ENCODE peak calls at places on chromosomes 1 and 21, in four cellular contexts. H, Z, X and A are unnamed samples.

GRCh38 chr21:36698160-36699025 is 522 bp upstream of the SIM2 start:
- DNase-seq in X (no peak), Z (no peak), H (no peak), A (peak)

GRCh38 chr1:190475394-190476250 is 2.0 kb downstream of the BRINP3 start:
- DNase-seq in X (no peak), Z (peak), H (no peak), A (peak)

GRCh38 chr1:152907686-152908601 is at the start of gene IVL:
- DNase-seq in X (peak), H (no peak), Z (no peak), A (no peak)

GRCh38 chr21:45055861-45056260 is 18.5 kb upstream of the ADARB1 start:
- DNase-seq in Z (peak), X (no peak), H (no peak), A (peak)

GRCh38 chr1:203327684-203328457 is 22.6 kb downstream of the BTG2 start:
- DNase-seq in X (no peak), Z (peak), H (peak), A (peak)

GRCh38 chr1:205976708-205977107 is 26.5 kb downstream of the RAB7B start:
- DNase-seq in Z (no peak), H (no peak), X (no peak), A (peak)

GRCh38 chr1:17802164-17802563 is 47.0 kb downstream of the ACTL8 start:
- DNase-seq in X (no peak), H (no peak), Z (no peak), A (peak)

GRCh38 chr1:239810071-239810481 is 281.6 kb upstream of the FMN2 start:
- DNase-seq in X (no peak), H (no peak), Z (no peak), A (no peak)

GRCh38 chr1:156379420-156380165 is 10.6 kb downstream of the RHBG start:
- DNase-seq in H (no peak), Z (no peak), X (no peak), A (peak)

GRCh38 chr1:157505481-157506272 is 46.6 kb downstream of the FCRL5 start:
- DNase-seq in X (peak), Z (peak), H (peak), A (peak)

GRCh38 chr1:12073796-12074195 is 10.7 kb downstream of the TNFRSF8 start:
- DNase-seq in H (no peak), Z (no peak), X (no peak), A (no peak)

GRCh38 chr1:28176492-28177470 is at the start of gene PTAFR:
- DNase-seq in H (no peak), X (no peak), Z (no peak), A (no peak)

GRCh38 chr1:207336559-207337467 is 15.3 kb downstream of the CD55 start:
- DNase-seq in Z (no peak), H (no peak), X (peak), A (peak)

GRCh38 chr1:35756064-35756463 is 13.7 kb downstream of the CLSPN start:
- DNase-seq in X (no peak), H (no peak), Z (no peak), A (no peak)

GRCh38 chr1:114082047-114082630 is 71.5 kb downstream of the SYT6 start:
- DNase-seq in X (no peak), H (no peak), Z (no peak), A (no peak)

GRCh38 chr1:91755176-91755575 is 130.8 kb downstream of the TGFBR3 start:
- DNase-seq in X (no peak), H (no peak), Z (no peak), A (peak)

GRCh38 chr1:194362327-194362726 is 1175.9 kb upstream of the B3GALT2 start:
- DNase-seq in X (no peak), H (no peak), Z (no peak), A (no peak)

GRCh38 chr1:44519035-44519676 is 114.1 kb downstream of the RNF220 start:
- DNase-seq in Z (no peak), H (no peak), X (no peak), A (no peak)

GRCh38 chr1:6788946-6789345 is 3.7 kb downstream of the CAMTA1 start:
- DNase-seq in X (no peak), Z (peak), H (no peak), A (no peak)

GRCh38 chr1:234724517-234725176 is 114.7 kb upstream of the IRF2BP2 start:
- DNase-seq in X (no peak), Z (peak), H (peak), A (no peak)

GRCh38 chr1:166383635-166384346 is 217.0 kb upstream of the FAM78B start:
- DNase-seq in H (no peak), Z (no peak), X (no peak), A (no peak)

GRCh38 chr1:65255088-65256050 is 54.0 kb upstream of the DNAJC6 start:
- DNase-seq in Z (peak), X (no peak), H (peak), A (no peak)

GRCh38 chr1:93556291-93556690 is 108.4 kb downstream of the FNBP1L start:
- DNase-seq in Z (no peak), H (no peak), X (no peak), A (no peak)

GRCh38 chr1:156927215-156928042 is 7.0 kb downstream of the LRRC71 start:
- DNase-seq in Z (peak), H (peak), X (no peak), A (peak)

GRCh38 chr1:245590726-245591125 is 435.9 kb downstream of the KIF26B start:
- DNase-seq in X (no peak), Z (no peak), H (no peak), A (peak)

GRCh38 chr1:180912211-180912800 is 391 bp upstream of the KIAA1614 start:
- DNase-seq in X (no peak), Z (no peak), H (no peak), A (peak)

GRCh38 chr1:202710070-202711025 is at the start of gene SYT2:
- DNase-seq in H (peak), X (no peak), Z (peak), A (no peak)

GRCh38 chr1:151612506-151613274 is 840 bp downstream of the SNX27 start:
- DNase-seq in X (no peak), Z (peak), H (no peak), A (no peak)
- TF ChIP-seq FOS in X (no peak), Z (no peak), H (no peak), A (no peak)

GRCh38 chr1:228029281-228029680 is 22.5 kb downstream of the WNT3A start:
- DNase-seq in Z (no peak), X (no peak), H (no peak), A (no peak)
- TF ChIP-seq FOS in Z (no peak), X (no peak), H (no peak), A (no peak)

GRCh38 chr1:223363856-223364684 is at the start of gene SUSD4:
- DNase-seq in H (peak), X (no peak), Z (no peak), A (no peak)

GRCh38 chr1:223364685-223365382 is 858 bp upstream of the SUSD4 start:
- DNase-seq in Z (no peak), X (no peak), H (peak), A (no peak)

GRCh38 chr1:223358826-223359225 is 5.2 kb downstream of the SUSD4 start:
- DNase-seq in Z (no peak), H (no peak), X (no peak), A (no peak)

DNA sequence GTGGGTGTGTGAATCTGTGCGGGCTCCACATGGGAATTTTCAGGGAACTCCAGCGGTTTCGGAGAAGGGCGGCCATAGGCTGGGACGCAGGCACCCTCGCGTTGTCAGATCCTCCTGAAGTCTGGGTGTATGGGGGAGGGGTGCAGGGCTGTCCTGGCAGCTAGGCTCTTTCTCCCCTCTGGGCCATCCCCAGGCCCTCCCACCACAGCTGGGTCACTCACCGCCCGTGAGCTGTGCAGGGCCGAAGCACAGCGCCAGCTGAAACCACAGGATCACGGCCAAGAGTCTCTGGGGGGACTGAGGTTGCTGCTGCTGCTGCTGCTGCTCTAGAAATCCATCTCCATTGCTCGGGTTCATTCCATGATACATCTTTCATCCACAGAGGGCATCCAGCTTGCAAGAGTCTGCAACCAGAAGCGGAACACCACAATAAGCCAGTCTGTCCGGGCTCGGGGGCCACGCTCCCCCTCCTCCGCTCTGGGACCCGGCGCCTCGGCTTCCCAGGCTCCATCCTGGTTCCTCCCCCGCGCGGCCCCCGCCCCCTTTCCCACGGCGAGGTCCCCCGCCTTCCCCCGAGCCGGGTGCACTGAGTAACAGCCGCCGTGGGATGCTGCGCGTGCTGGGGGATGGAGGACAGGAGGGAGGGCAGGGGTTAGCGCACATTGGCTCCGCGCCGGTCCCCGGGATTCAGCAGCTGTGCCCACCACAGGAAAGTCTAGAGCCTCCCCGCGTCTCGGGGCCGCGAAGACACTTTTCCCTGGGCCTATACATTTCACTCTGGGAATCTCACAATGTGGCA is 720 bp downstream of the SUSD4 start:
- DNase-seq in H (no peak), X (no peak), Z (no peak), A (peak)
- TF ChIP-seq FOS in H (no peak), X (no peak), Z (no peak), A (no peak)

DNA sequence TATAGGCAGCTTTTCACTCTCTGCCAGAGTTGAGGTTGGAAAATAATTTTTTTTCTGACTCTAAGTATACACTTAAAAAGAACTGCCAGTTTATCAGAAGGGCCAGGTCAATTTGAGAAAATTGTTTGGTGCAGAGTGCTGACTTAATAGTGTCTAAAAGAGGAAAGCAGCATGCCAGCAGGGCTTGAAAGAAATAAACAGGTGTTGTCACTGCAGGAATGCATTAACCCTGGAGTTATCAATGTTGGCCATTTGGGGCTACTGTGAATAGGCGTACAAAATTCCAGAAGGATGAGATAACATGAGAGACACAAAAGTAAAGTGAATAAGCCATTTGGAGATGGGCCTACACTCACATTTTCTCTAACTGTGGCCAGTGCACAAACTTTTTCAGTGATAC is 220.6 kb upstream of the PLD5 start:
- DNase-seq in X (no peak), Z (no peak), H (no peak), A (no peak)
- TF ChIP-seq FOS in X (no peak), Z (no peak), H (no peak), A (no peak)

GRCh38 chr21:42983102-42983501 is 8.7 kb downstream of the PKNOX1 start:
- DNase-seq in H (no peak), Z (peak), X (no peak), A (peak)
- TF ChIP-seq FOS in H (no peak), Z (no peak), X (no peak), A (no peak)

GRCh38 chr1:1631793-1632420 is at the start of gene MMP23B:
- DNase-seq in X (no peak), Z (no peak), H (no peak), A (no peak)
- TF ChIP-seq FOS in X (no peak), Z (no peak), H (no peak), A (no peak)

DNA sequence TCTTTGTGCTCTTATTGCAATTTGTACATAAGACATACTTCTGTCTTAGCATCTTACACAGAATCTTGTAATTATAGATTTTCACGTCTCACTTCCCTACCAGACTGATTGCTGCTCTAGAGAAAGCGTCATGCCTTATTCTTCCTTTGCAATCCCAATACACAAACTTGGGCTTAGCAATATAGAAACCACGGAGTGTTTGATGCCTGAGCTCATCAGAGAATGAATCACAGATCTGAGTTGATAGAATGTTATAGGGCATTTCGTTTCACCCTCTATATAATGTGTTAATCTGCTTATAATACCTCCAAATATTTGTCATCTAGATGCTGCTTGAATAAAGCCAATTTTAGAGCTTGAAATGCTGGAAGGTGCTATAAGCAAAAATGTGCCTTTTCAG is 6.6 kb downstream of the FMO1 start:
- DNase-seq in X (no peak), H (no peak), Z (no peak), A (peak)
- TF ChIP-seq FOS in X (no peak), H (no peak), Z (no peak), A (no peak)

GRCh38 chr1:168876830-168877229 is 147.8 kb upstream of the DPT start:
- DNase-seq in X (no peak), H (no peak), Z (no peak), A (no peak)

GRCh38 chr1:168875819-168876218 is 146.8 kb upstream of the DPT start:
- DNase-seq in Z (no peak), X (no peak), H (no peak), A (no peak)

GRCh38 chr1:168879906-168880734 is 151.1 kb upstream of the DPT start:
- DNase-seq in Z (peak), H (no peak), X (no peak), A (no peak)
- TF ChIP-seq FOS in Z (no peak), H (no peak), X (no peak), A (no peak)

GRCh38 chr1:243712890-243713425 is 137.1 kb downstream of the AKT3 start:
- DNase-seq in X (no peak), Z (peak), H (no peak), A (peak)
- TF ChIP-seq FOS in X (no peak), Z (no peak), H (no peak), A (no peak)

GRCh38 chr1:71364236-71364635 is 283.4 kb upstream of the ZRANB2 start:
- DNase-seq in H (no peak), Z (peak), X (no peak), A (peak)
- TF ChIP-seq FOS in H (no peak), Z (no peak), X (no peak), A (no peak)